ENCODE peak calls at places on chromosomes 11 and 22, in five cellular contexts. One of them, this sample, is unnamed.

GRCh38 chr11:61602775-61603569 is 22.1 kb upstream of the SYT7 start:
- DNase-seq in body of pancreas: peak
- DNase-seq in Peyer's patch: peak
- DNase-seq in NB4: peak
- DNase-seq in uterus: peak
- DNase-seq in this sample: no peak

GRCh38 chr22:45787770-45788169 is 116.1 kb downstream of the ATXN10 start:
- DNase-seq in body of pancreas: no peak
- DNase-seq in NB4: no peak
- DNase-seq in uterus: no peak
- DNase-seq in Peyer's patch: no peak
- DNase-seq in this sample: no peak

GRCh38 chr11:131748146-131749050 is 378.0 kb downstream of the NTM start:
- DNase-seq in NB4: peak
- DNase-seq in body of pancreas: peak
- DNase-seq in Peyer's patch: peak
- DNase-seq in uterus: peak
- DNase-seq in this sample: peak

GRCh38 chr22:48761546-48761945 is 1066.1 kb downstream of the BRD1 start:
- DNase-seq in NB4: no peak
- DNase-seq in uterus: no peak
- DNase-seq in body of pancreas: no peak
- DNase-seq in Peyer's patch: peak
- DNase-seq in this sample: no peak

GRCh38 chr11:119912214-119912613 is 183.2 kb upstream of the NECTIN1 start:
- DNase-seq in uterus: no peak
- DNase-seq in NB4: no peak
- DNase-seq in Peyer's patch: no peak
- DNase-seq in body of pancreas: no peak
- DNase-seq in this sample: no peak

GRCh38 chr11:104127828-104128227 is 36.1 kb downstream of the PDGFD start:
- DNase-seq in Peyer's patch: no peak
- DNase-seq in body of pancreas: no peak
- DNase-seq in NB4: no peak
- DNase-seq in uterus: no peak
- DNase-seq in this sample: no peak

GRCh38 chr11:82869657-82870056 is 30.6 kb downstream of the PRCP start:
- DNase-seq in body of pancreas: no peak
- DNase-seq in Peyer's patch: no peak
- DNase-seq in NB4: no peak
- DNase-seq in uterus: no peak
- DNase-seq in this sample: no peak

GRCh38 chr11:70625921-70626518 is 227.7 kb downstream of the CTTN start:
- DNase-seq in NB4: no peak
- DNase-seq in uterus: no peak
- DNase-seq in Peyer's patch: no peak
- DNase-seq in body of pancreas: no peak
- DNase-seq in this sample: no peak

GRCh38 chr11:133951484-133952198 is 5.1 kb downstream of the IGSF9B start:
- DNase-seq in body of pancreas: no peak
- DNase-seq in uterus: no peak
- DNase-seq in Peyer's patch: no peak
- DNase-seq in NB4: no peak
- DNase-seq in this sample: no peak

GRCh38 chr11:31887180-31887579 is 76.1 kb upstream of the PAX6 start:
- DNase-seq in Peyer's patch: no peak
- DNase-seq in NB4: peak
- DNase-seq in body of pancreas: no peak
- DNase-seq in uterus: no peak
- DNase-seq in this sample: peak

GRCh38 chr11:106468531-106468930 is 391.1 kb downstream of the AASDHPPT start:
- DNase-seq in body of pancreas: no peak
- DNase-seq in Peyer's patch: no peak
- DNase-seq in NB4: no peak
- DNase-seq in uterus: no peak
- DNase-seq in this sample: no peak

GRCh38 chr11:86292912-86293606 is 9.0 kb upstream of the HIKESHI start:
- DNase-seq in Peyer's patch: no peak
- DNase-seq in NB4: no peak
- DNase-seq in body of pancreas: no peak
- DNase-seq in uterus: no peak
- DNase-seq in this sample: no peak

GRCh38 chr11:46665356-46665755 is 35.1 kb downstream of the ARHGAP1 start:
- DNase-seq in NB4: no peak
- DNase-seq in body of pancreas: no peak
- DNase-seq in Peyer's patch: no peak
- DNase-seq in uterus: no peak
- DNase-seq in this sample: no peak

GRCh38 chr11:101914349-101914736 is 467 bp upstream of the CEP126 start:
- DNase-seq in Peyer's patch: no peak
- DNase-seq in body of pancreas: no peak
- DNase-seq in uterus: peak
- DNase-seq in NB4: no peak
- DNase-seq in this sample: no peak

GRCh38 chr11:64863381-64864060 is 14.9 kb downstream of the EHD1 start:
- DNase-seq in body of pancreas: no peak
- DNase-seq in Peyer's patch: no peak
- DNase-seq in uterus: no peak
- DNase-seq in NB4: no peak
- DNase-seq in this sample: no peak

GRCh38 chr11:64866173-64866491 is 12.3 kb downstream of the EHD1 start:
- DNase-seq in body of pancreas: no peak
- DNase-seq in uterus: no peak
- DNase-seq in NB4: no peak
- DNase-seq in Peyer's patch: no peak
- DNase-seq in this sample: no peak

GRCh38 chr11:64864473-64865285 is 13.7 kb downstream of the EHD1 start:
- DNase-seq in uterus: peak
- DNase-seq in body of pancreas: peak
- DNase-seq in Peyer's patch: peak
- DNase-seq in NB4: peak
- DNase-seq in this sample: no peak

GRCh38 chr11:64864135-64864472 is 14.3 kb downstream of the EHD1 start:
- DNase-seq in body of pancreas: peak
- DNase-seq in NB4: no peak
- DNase-seq in Peyer's patch: no peak
- DNase-seq in uterus: no peak
- DNase-seq in this sample: no peak

GRCh38 chr11:64865286-64866172 is 12.9 kb downstream of the EHD1 start:
- DNase-seq in Peyer's patch: no peak
- DNase-seq in NB4: no peak
- DNase-seq in uterus: no peak
- DNase-seq in body of pancreas: no peak
- DNase-seq in this sample: no peak
- TF ChIP-seq POLR2A in Peyer's patch: no peak
- TF ChIP-seq POLR2A in NB4: no peak
- TF ChIP-seq POLR2A in uterus: no peak
- TF ChIP-seq POLR2A in body of pancreas: no peak
- TF ChIP-seq POLR2A in this sample: no peak

DNA sequence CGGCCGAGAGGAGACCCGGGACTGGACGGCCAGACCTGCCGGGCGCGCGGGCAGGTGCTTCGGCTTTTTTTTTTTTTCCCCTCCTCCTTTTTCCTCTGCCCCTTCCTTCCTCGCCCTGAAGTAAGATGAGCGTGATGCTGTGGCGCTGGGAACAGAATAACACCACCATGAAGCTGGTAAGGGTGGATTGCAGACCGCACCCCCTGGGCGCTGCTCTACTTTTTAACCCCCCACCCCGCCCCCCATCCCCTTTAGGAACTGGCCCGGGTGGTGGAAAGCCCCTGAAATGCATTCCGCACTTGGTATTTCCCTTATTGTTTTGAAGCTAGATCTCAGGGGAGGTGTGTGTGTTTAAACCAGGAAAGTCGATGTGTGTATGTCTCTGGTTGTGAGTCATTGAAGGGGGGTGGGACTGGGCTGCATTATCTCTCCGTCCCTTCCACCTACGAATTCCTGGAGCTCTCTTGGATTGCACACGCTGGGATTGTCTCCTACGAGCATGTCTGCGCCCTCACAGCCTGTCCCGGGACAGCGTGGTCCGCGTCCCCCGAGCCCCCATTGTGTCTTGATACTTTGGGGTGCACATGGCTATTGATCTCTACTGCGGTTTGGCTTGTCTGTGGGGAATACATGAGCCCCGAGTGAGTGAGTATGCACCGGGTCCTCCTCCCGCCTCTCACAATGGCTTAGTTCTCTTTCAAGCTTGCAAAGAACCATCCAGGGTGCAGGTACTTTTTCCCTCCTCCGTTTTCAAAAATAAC is 64.9 kb downstream of the NAV2 start:
- DNase-seq in uterus: no peak
- DNase-seq in Peyer's patch: peak
- DNase-seq in body of pancreas: peak
- DNase-seq in NB4: no peak
- DNase-seq in this sample: no peak
- TF ChIP-seq POLR2A in uterus: no peak
- TF ChIP-seq POLR2A in Peyer's patch: no peak
- TF ChIP-seq POLR2A in body of pancreas: peak
- TF ChIP-seq POLR2A in NB4: no peak
- TF ChIP-seq POLR2A in this sample: no peak

GRCh38 chr11:96213500-96213899 is 129.5 kb downstream of the MAML2 start:
- DNase-seq in NB4: no peak
- DNase-seq in uterus: no peak
- DNase-seq in body of pancreas: no peak
- DNase-seq in Peyer's patch: no peak
- DNase-seq in this sample: peak
- TF ChIP-seq POLR2A in NB4: no peak
- TF ChIP-seq POLR2A in uterus: no peak
- TF ChIP-seq POLR2A in body of pancreas: no peak
- TF ChIP-seq POLR2A in Peyer's patch: no peak
- TF ChIP-seq POLR2A in this sample: no peak

DNA sequence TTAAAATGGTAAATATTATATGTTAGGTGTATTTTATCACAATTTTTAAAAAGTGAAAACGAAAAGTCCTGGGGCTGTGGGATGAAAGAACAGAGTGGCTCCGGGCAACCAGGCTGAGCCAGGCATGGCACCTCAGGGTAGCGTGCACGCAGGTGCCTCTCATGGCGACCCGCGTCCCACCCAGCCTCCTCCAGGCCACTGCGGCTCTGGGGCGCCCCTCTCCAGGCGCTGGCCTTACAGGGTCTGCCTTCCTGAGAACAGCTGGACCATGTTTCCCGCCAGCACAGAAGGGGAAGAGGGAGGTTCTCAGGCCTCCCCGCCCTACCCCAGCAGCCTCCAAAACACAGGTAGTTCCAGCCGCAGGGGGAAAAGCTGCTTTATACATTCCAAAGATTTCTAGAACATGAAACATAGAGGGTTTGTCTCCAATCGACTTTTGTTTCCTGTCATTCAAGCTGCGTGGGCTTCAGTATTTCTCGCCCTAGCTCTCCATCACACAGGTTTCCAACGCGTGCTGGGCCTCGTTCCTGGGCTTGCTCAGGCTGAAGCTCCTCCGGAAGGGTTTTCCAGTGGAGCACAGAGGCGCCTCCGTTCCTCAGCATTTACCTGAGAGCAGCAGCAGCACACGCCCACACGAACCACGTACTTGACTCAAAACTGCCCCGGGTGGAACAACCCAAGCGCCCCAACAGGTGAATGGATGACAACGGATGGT is 10.5 kb downstream of the EHD1 start:
- DNase-seq in NB4: no peak
- DNase-seq in body of pancreas: no peak
- DNase-seq in Peyer's patch: no peak
- DNase-seq in uterus: no peak
- DNase-seq in this sample: no peak
- TF ChIP-seq POLR2A in NB4: no peak
- TF ChIP-seq POLR2A in body of pancreas: no peak
- TF ChIP-seq POLR2A in Peyer's patch: no peak
- TF ChIP-seq POLR2A in uterus: no peak
- TF ChIP-seq POLR2A in this sample: no peak